ENCODE peak calls at places on chromosomes 5 and 9, in four cellular contexts. J is skeletal muscle cell, F is right lobe of liver, O is heart right ventricle. T is an unnamed sample.

GRCh38 chr9:18605763-18606162 is 131.8 kb downstream of the ADAMTSL1 start:
- DNase-seq in J (peak; percentile 35), F (peak; percentile 89), O (peak; percentile 23), T (no peak)

GRCh38 chr5:149410721-149411432 is 31.8 kb upstream of the IL17B start:
- DNase-seq in J (no peak), F (no peak), O (no peak), T (no peak)

GRCh38 chr5:10671041-10672008 is 89.7 kb downstream of the DAP start:
- DNase-seq in J (no peak), F (no peak), O (no peak), T (no peak)

GRCh38 chr5:42636425-42636824 is 120.2 kb upstream of the CCDC152 start:
- DNase-seq in J (no peak), F (no peak), O (no peak), T (no peak)

GRCh38 chr5:103436661-103437060 is 125.9 kb downstream of the NUDT12 start:
- DNase-seq in J (no peak), F (no peak), O (no peak), T (no peak)

GRCh38 chr9:132125944-132126720 is 35.7 kb upstream of the NTNG2 start:
- DNase-seq in J (no peak), F (no peak), O (no peak), T (no peak)

GRCh38 chr5:134070979-134071849 is 43.3 kb upstream of the TCF7 start:
- DNase-seq in J (no peak), F (no peak), O (no peak), T (peak; percentile 80)

GRCh38 chr9:13278368-13279246 is 885 bp downstream of the MPDZ start:
- DNase-seq in J (no peak), F (peak; percentile 60), O (peak; percentile 63), T (peak; percentile 74)

GRCh38 chr5:139903805-139904565 is 108.4 kb downstream of the PSD2 start:
- DNase-seq in J (no peak), F (no peak), O (peak; percentile 32), T (peak; percentile 68)

GRCh38 chr5:14806452-14806851 is 65.1 kb downstream of the ANKH start:
- DNase-seq in J (peak; percentile 89), F (peak; percentile 69), O (peak; percentile 63), T (no peak)

GRCh38 chr9:77856615-77857014 is 175.0 kb downstream of the GNAQ start:
- DNase-seq in J (no peak), F (no peak), O (no peak), T (no peak)

GRCh38 chr5:114055810-114056476 is 305.9 kb upstream of the KCNN2 start:
- DNase-seq in J (no peak), F (no peak), O (peak; percentile 48), T (no peak)

DNA sequence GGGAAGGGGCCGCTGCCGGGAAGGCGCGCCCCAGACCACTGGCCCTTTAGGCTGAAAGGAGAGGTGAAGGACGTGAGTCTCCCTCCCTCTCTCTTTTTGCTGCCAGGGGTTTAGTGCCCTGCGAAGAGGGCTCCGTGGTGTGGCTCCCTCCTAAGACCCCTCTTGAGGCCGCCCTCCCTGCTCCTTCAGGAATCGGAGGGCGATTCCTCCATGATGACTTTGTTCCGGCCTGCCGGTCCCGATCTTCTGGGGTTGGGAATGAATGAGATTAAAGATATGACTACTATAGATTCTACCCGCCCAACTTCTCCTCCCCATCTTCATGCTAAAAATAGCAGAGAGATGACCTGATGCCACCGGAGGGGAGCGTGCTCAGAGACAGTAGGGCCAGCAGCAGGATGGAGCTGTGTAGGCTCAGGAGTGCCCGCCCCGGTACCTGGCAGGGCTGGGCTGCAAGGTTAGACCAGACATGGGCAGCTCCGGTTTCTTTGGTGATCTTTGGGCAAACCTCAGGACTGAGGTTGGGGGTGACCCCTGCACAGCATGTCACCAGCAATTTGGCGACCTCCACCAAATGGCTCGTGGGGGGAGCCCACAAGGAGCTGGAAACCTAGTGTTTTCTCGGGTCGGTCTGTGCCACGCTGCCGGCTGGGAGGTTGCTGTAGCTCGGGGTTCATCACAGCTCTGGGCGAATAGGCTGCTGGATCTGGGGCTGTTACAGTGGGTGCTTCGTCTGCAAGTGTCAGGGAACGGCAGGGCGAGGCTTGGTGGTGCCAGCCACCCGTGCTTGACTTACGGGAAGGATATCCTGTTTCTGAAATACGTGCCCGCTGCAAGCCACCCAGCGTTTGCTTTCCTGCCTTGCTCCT is 1.7 kb downstream of the OLFM1 start:
- DNase-seq in J (no peak), F (no peak), O (no peak), T (no peak)
- H3K4me3 ChIP-seq in J (no peak overlapping the region), F (no peak overlapping the region), O (peak overlapping the region; percentile 54), T (peak overlapping the region; percentile 41)

GRCh38 chr9:84296146-84296843 is 44.3 kb downstream of the SLC28A3 start:
- DNase-seq in J (no peak), F (no peak), O (no peak), T (no peak)
- H3K4me3 ChIP-seq in J (no peak overlapping the region), F (no peak overlapping the region), O (no peak overlapping the region), T (no peak overlapping the region)

GRCh38 chr9:120923620-120924328 is 2.8 kb downstream of the TRAF1 start:
- DNase-seq in J (no peak), F (no peak), O (no peak), T (no peak)

GRCh38 chr9:120922404-120923173 is 4.0 kb downstream of the TRAF1 start:
- DNase-seq in J (no peak), F (no peak), O (no peak), T (no peak)

GRCh38 chr9:120919639-120920494 is 6.7 kb downstream of the TRAF1 start:
- DNase-seq in J (peak; percentile 28), F (no peak), O (no peak), T (no peak)

GRCh38 chr9:120920495-120921178 is 6.0 kb downstream of the TRAF1 start:
- DNase-seq in J (no peak), F (no peak), O (no peak), T (no peak)

DNA sequence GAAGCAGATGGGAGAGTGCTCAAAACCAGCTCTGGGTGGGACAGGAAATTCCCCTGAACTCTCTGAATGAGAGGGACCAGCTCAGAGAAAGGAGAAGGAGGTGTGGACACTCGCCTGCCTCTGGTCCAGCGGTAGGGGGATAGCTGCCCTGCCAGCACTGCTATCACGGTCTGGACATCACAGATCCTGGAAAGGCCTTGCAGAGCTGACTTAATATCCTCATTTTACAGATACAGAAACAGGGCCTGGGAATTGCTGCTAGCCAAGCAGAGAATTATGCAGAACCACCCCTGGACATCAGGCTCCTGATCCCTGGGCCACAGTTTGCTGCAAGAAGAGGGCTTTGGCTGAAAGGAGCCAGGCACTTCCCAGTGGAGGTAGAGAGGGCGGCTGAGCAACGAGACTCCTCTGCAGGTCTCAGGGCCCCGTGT is 4.8 kb downstream of the TRAF1 start:
- DNase-seq in J (no peak), F (no peak), O (no peak), T (no peak)
- H3K4me3 ChIP-seq in J (no peak overlapping the region), F (no peak overlapping the region), O (no peak overlapping the region), T (peak overlapping the region; percentile 32)

GRCh38 chr5:100777680-100778281 is 125.3 kb downstream of the ST8SIA4 start:
- DNase-seq in J (peak; percentile 87), F (no peak), O (no peak), T (no peak)

GRCh38 chr5:100776244-100776643 is 126.8 kb downstream of the ST8SIA4 start:
- DNase-seq in J (no peak), F (no peak), O (no peak), T (no peak)

GRCh38 chr5:100780376-100780870 is 122.7 kb downstream of the ST8SIA4 start:
- DNase-seq in J (no peak), F (no peak), O (no peak), T (no peak)

GRCh38 chr5:100779669-100780375 is 123.3 kb downstream of the ST8SIA4 start:
- DNase-seq in J (no peak), F (no peak), O (no peak), T (no peak)
- H3K4me3 ChIP-seq in J (no peak overlapping the region), F (no peak overlapping the region), O (no peak overlapping the region), T (peak overlapping the region; percentile 15)